ENCODE peak calls at places on chromosomes 11 and 22, in four cellular contexts. One of them, this sample, is unnamed.

GRCh38 chr11:69512790-69513189 is 31.3 kb downstream of the LINC01488 start:
- DNase-seq in choroid plexus epithelial cell: no peak
- DNase-seq in astrocyte of the hippocampus: no peak
- DNase-seq in germinal center: no peak
- DNase-seq in this sample: no peak

GRCh38 chr11:64744544-64745218 is 739 bp upstream of the RASGRP2 start:
- DNase-seq in choroid plexus epithelial cell: no peak
- DNase-seq in astrocyte of the hippocampus: no peak
- DNase-seq in germinal center: peak
- DNase-seq in this sample: no peak

GRCh38 chr11:111063711-111064110 is 181.8 kb upstream of the POU2AF2 start:
- DNase-seq in choroid plexus epithelial cell: peak
- DNase-seq in astrocyte of the hippocampus: peak
- DNase-seq in germinal center: no peak
- DNase-seq in this sample: no peak

GRCh38 chr11:72768581-72768980 is 16.4 kb upstream of the ARAP1 start:
- DNase-seq in choroid plexus epithelial cell: no peak
- DNase-seq in astrocyte of the hippocampus: no peak
- DNase-seq in germinal center: no peak
- DNase-seq in this sample: no peak

GRCh38 chr11:8365542-8365941 is 101.9 kb upstream of the LMO1 start:
- DNase-seq in choroid plexus epithelial cell: no peak
- DNase-seq in astrocyte of the hippocampus: no peak
- DNase-seq in germinal center: no peak
- DNase-seq in this sample: no peak

GRCh38 chr22:45064313-45065268 is 54.8 kb upstream of the PHF21B start:
- DNase-seq in choroid plexus epithelial cell: peak
- DNase-seq in astrocyte of the hippocampus: peak
- DNase-seq in germinal center: no peak
- DNase-seq in this sample: peak

GRCh38 chr11:46942172-46942571 is 5.6 kb downstream of the CSTPP1 start:
- DNase-seq in choroid plexus epithelial cell: no peak
- DNase-seq in astrocyte of the hippocampus: no peak
- DNase-seq in germinal center: no peak
- DNase-seq in this sample: no peak

GRCh38 chr11:20707876-20708275 is 38.5 kb downstream of the NELL1 start:
- DNase-seq in choroid plexus epithelial cell: no peak
- DNase-seq in astrocyte of the hippocampus: no peak
- DNase-seq in germinal center: no peak
- DNase-seq in this sample: no peak

GRCh38 chr11:109521571-109522086 is 99.6 kb downstream of the C11orf87 start:
- DNase-seq in choroid plexus epithelial cell: no peak
- DNase-seq in astrocyte of the hippocampus: no peak
- DNase-seq in germinal center: no peak
- DNase-seq in this sample: no peak

GRCh38 chr11:115304774-115305472 is 199.3 kb downstream of the CADM1 start:
- DNase-seq in choroid plexus epithelial cell: no peak
- DNase-seq in astrocyte of the hippocampus: no peak
- DNase-seq in germinal center: no peak
- DNase-seq in this sample: no peak

GRCh38 chr11:26044389-26044788 is 287.5 kb upstream of the ANO3 start:
- DNase-seq in choroid plexus epithelial cell: no peak
- DNase-seq in astrocyte of the hippocampus: no peak
- DNase-seq in germinal center: no peak
- DNase-seq in this sample: no peak

GRCh38 chr11:1500466-1501420 is 14.2 kb upstream of the MOB2 start:
- DNase-seq in choroid plexus epithelial cell: no peak
- DNase-seq in astrocyte of the hippocampus: no peak
- DNase-seq in germinal center: no peak
- DNase-seq in this sample: no peak

GRCh38 chr22:24975125-24975640 is 22.7 kb downstream of the KIAA1671 start:
- DNase-seq in choroid plexus epithelial cell: no peak
- DNase-seq in astrocyte of the hippocampus: no peak
- DNase-seq in germinal center: no peak
- DNase-seq in this sample: no peak

GRCh38 chr11:45606514-45607024 is 58.9 kb downstream of the CHST1 start:
- DNase-seq in choroid plexus epithelial cell: no peak
- DNase-seq in astrocyte of the hippocampus: no peak
- DNase-seq in germinal center: no peak
- DNase-seq in this sample: no peak

GRCh38 chr11:125407046-125407445 is 89.0 kb downstream of the FEZ1 start:
- DNase-seq in choroid plexus epithelial cell: no peak
- DNase-seq in astrocyte of the hippocampus: peak
- DNase-seq in germinal center: no peak
- DNase-seq in this sample: no peak

GRCh38 chr11:104694259-104695070 is 203.8 kb downstream of the CASP12 start:
- DNase-seq in choroid plexus epithelial cell: peak
- DNase-seq in astrocyte of the hippocampus: peak
- DNase-seq in germinal center: no peak
- DNase-seq in this sample: peak

GRCh38 chr11:126917531-126918204 is 82.9 kb downstream of the KIRREL3 start:
- DNase-seq in choroid plexus epithelial cell: peak
- DNase-seq in astrocyte of the hippocampus: peak
- DNase-seq in germinal center: no peak
- DNase-seq in this sample: peak

GRCh38 chr22:49623176-49623575 is 204.5 kb downstream of the BRD1 start:
- DNase-seq in choroid plexus epithelial cell: no peak
- DNase-seq in astrocyte of the hippocampus: no peak
- DNase-seq in germinal center: no peak
- DNase-seq in this sample: no peak

GRCh38 chr11:46278387-46279173 is 1.1 kb downstream of the CREB3L1 start:
- DNase-seq in choroid plexus epithelial cell: peak
- DNase-seq in astrocyte of the hippocampus: peak
- DNase-seq in germinal center: peak
- DNase-seq in this sample: peak

GRCh38 chr22:43884600-43885318 is 7.1 kb downstream of the PNPLA5 start:
- DNase-seq in choroid plexus epithelial cell: peak
- DNase-seq in astrocyte of the hippocampus: peak
- DNase-seq in germinal center: peak
- DNase-seq in this sample: peak

GRCh38 chr11:61834278-61835004 is 6.3 kb downstream of the FADS2 start:
- DNase-seq in choroid plexus epithelial cell: peak
- DNase-seq in astrocyte of the hippocampus: peak
- DNase-seq in germinal center: peak
- DNase-seq in this sample: peak

GRCh38 chr11:76604652-76605241 is 65.8 kb downstream of the LRRC32 start:
- DNase-seq in choroid plexus epithelial cell: peak
- DNase-seq in astrocyte of the hippocampus: peak
- DNase-seq in germinal center: no peak
- DNase-seq in this sample: peak

GRCh38 chr11:57134284-57134683 is 47.5 kb upstream of the LRRC55 start:
- DNase-seq in choroid plexus epithelial cell: no peak
- DNase-seq in astrocyte of the hippocampus: peak
- DNase-seq in germinal center: no peak
- DNase-seq in this sample: no peak

GRCh38 chr11:14393129-14393528 is 34.1 kb upstream of the RRAS2 start:
- DNase-seq in choroid plexus epithelial cell: no peak
- DNase-seq in astrocyte of the hippocampus: no peak
- DNase-seq in germinal center: no peak
- DNase-seq in this sample: no peak

GRCh38 chr22:38246692-38247091 is 26.1 kb downstream of the TMEM184B start:
- DNase-seq in choroid plexus epithelial cell: no peak
- DNase-seq in astrocyte of the hippocampus: no peak
- DNase-seq in germinal center: no peak
- DNase-seq in this sample: no peak

GRCh38 chr11:2289350-2289749 is 12.4 kb downstream of the C11orf21 start:
- DNase-seq in choroid plexus epithelial cell: no peak
- DNase-seq in astrocyte of the hippocampus: no peak
- DNase-seq in germinal center: no peak
- DNase-seq in this sample: no peak

GRCh38 chr11:44992774-44993173 is 42.1 kb upstream of the TP53I11 start:
- DNase-seq in choroid plexus epithelial cell: no peak
- DNase-seq in astrocyte of the hippocampus: no peak
- DNase-seq in germinal center: no peak
- DNase-seq in this sample: no peak

GRCh38 chr22:50019316-50019715 is 6.8 kb upstream of the IL17REL start:
- DNase-seq in choroid plexus epithelial cell: no peak
- DNase-seq in astrocyte of the hippocampus: no peak
- DNase-seq in germinal center: no peak
- DNase-seq in this sample: no peak

GRCh38 chr22:35498026-35498425 is 42.6 kb upstream of the RASD2 start:
- DNase-seq in choroid plexus epithelial cell: no peak
- DNase-seq in astrocyte of the hippocampus: no peak
- DNase-seq in germinal center: no peak
- DNase-seq in this sample: no peak

GRCh38 chr11:123062158-123062891 is 389 bp upstream of the HSPA8 start:
- DNase-seq in choroid plexus epithelial cell: peak
- DNase-seq in astrocyte of the hippocampus: peak
- DNase-seq in germinal center: peak
- DNase-seq in this sample: peak

GRCh38 chr11:47941907-47942558 is 38.3 kb upstream of the PTPRJ start:
- DNase-seq in choroid plexus epithelial cell: peak
- DNase-seq in astrocyte of the hippocampus: no peak
- DNase-seq in germinal center: no peak
- DNase-seq in this sample: no peak

This sample was measured in astrocyte of the spinal cord.